ENCODE peak calls at places on chromosomes 13 and 19, in five cellular contexts. One of them, this sample, is unnamed.

GRCh38 chr19:40467007-40467565 is 285 bp downstream of the SPTBN4 start:
- DNase-seq in kidney epithelial cell: no peak
- DNase-seq in uterus: no peak
- DNase-seq in upper lobe of right lung: peak
- DNase-seq in neural crest cell: no peak
- DNase-seq in this sample: no peak

GRCh38 chr19:47107953-47108746 is 5.4 kb downstream of the ZC3H4 start:
- DNase-seq in upper lobe of right lung: no peak
- DNase-seq in neural crest cell: no peak
- DNase-seq in kidney epithelial cell: no peak
- DNase-seq in uterus: no peak
- DNase-seq in this sample: no peak

GRCh38 chr13:109873351-109874123 is 87.2 kb upstream of the IRS2 start:
- DNase-seq in upper lobe of right lung: no peak
- DNase-seq in kidney epithelial cell: no peak
- DNase-seq in uterus: no peak
- DNase-seq in neural crest cell: no peak
- DNase-seq in this sample: no peak

GRCh38 chr19:46022431-46023310 is at the start of gene PGLYRP1:
- DNase-seq in neural crest cell: no peak
- DNase-seq in uterus: no peak
- DNase-seq in upper lobe of right lung: no peak
- DNase-seq in kidney epithelial cell: no peak
- DNase-seq in this sample: no peak

GRCh38 chr19:38830039-38830733 is 1.4 kb downstream of the ECH1 start:
- DNase-seq in neural crest cell: no peak
- DNase-seq in kidney epithelial cell: no peak
- DNase-seq in uterus: no peak
- DNase-seq in upper lobe of right lung: no peak
- DNase-seq in this sample: no peak

GRCh38 chr19:19653597-19654147 is 9.8 kb downstream of the ATP13A1 start:
- DNase-seq in uterus: no peak
- DNase-seq in neural crest cell: no peak
- DNase-seq in upper lobe of right lung: no peak
- DNase-seq in kidney epithelial cell: no peak
- DNase-seq in this sample: no peak

GRCh38 chr13:74158606-74159352 is 24.6 kb upstream of the KLF12 start:
- DNase-seq in kidney epithelial cell: no peak
- DNase-seq in neural crest cell: no peak
- DNase-seq in upper lobe of right lung: no peak
- DNase-seq in uterus: no peak
- DNase-seq in this sample: no peak

GRCh38 chr19:2282062-2282861 is at the start of gene PEAK3:
- DNase-seq in upper lobe of right lung: peak
- DNase-seq in neural crest cell: peak
- DNase-seq in uterus: peak
- DNase-seq in kidney epithelial cell: no peak
- DNase-seq in this sample: no peak

GRCh38 chr19:1214862-1215731 is 9.5 kb downstream of the STK11 start:
- DNase-seq in uterus: peak
- DNase-seq in neural crest cell: no peak
- DNase-seq in upper lobe of right lung: peak
- DNase-seq in kidney epithelial cell: no peak
- DNase-seq in this sample: no peak

GRCh38 chr19:41945135-41945766 is 13.9 kb downstream of the RABAC1 start:
- DNase-seq in uterus: no peak
- DNase-seq in upper lobe of right lung: no peak
- DNase-seq in kidney epithelial cell: no peak
- DNase-seq in neural crest cell: no peak
- DNase-seq in this sample: no peak

GRCh38 chr19:947707-948533 is 22.1 kb downstream of the ARID3A start:
- DNase-seq in kidney epithelial cell: no peak
- DNase-seq in uterus: peak
- DNase-seq in neural crest cell: no peak
- DNase-seq in upper lobe of right lung: peak
- DNase-seq in this sample: peak

GRCh38 chr19:46859637-46860124 is 1.1 kb upstream of the ARHGAP35 start:
- DNase-seq in kidney epithelial cell: no peak
- DNase-seq in uterus: peak
- DNase-seq in neural crest cell: no peak
- DNase-seq in upper lobe of right lung: peak
- DNase-seq in this sample: no peak

GRCh38 chr19:18415177-18415867 is 3.9 kb upstream of the SSBP4 start:
- DNase-seq in neural crest cell: no peak
- DNase-seq in kidney epithelial cell: no peak
- DNase-seq in upper lobe of right lung: peak
- DNase-seq in uterus: peak
- DNase-seq in this sample: no peak

GRCh38 chr13:48000559-48001126 is 430 bp downstream of the SUCLA2 start:
- DNase-seq in upper lobe of right lung: no peak
- DNase-seq in neural crest cell: no peak
- DNase-seq in kidney epithelial cell: no peak
- DNase-seq in uterus: no peak
- DNase-seq in this sample: no peak

GRCh38 chr19:49689133-49690072 is at the start of gene ADM5:
- DNase-seq in kidney epithelial cell: no peak
- DNase-seq in upper lobe of right lung: peak
- DNase-seq in neural crest cell: no peak
- DNase-seq in uterus: no peak
- DNase-seq in this sample: peak

GRCh38 chr13:72839831-72840426 is 58.0 kb downstream of the PIBF1 start:
- DNase-seq in uterus: no peak
- DNase-seq in kidney epithelial cell: no peak
- DNase-seq in upper lobe of right lung: no peak
- DNase-seq in neural crest cell: peak
- DNase-seq in this sample: no peak

GRCh38 chr13:107753748-107754147 is 461.6 kb downstream of the LIG4 start:
- DNase-seq in neural crest cell: no peak
- DNase-seq in uterus: no peak
- DNase-seq in upper lobe of right lung: no peak
- DNase-seq in kidney epithelial cell: no peak
- DNase-seq in this sample: no peak

GRCh38 chr13:101433895-101434294 is 17.6 kb upstream of the NALCN start:
- DNase-seq in upper lobe of right lung: no peak
- DNase-seq in uterus: no peak
- DNase-seq in kidney epithelial cell: no peak
- DNase-seq in neural crest cell: no peak
- DNase-seq in this sample: no peak

GRCh38 chr13:109687559-109688448 is 98.6 kb downstream of the IRS2 start:
- DNase-seq in kidney epithelial cell: no peak
- DNase-seq in uterus: no peak
- DNase-seq in neural crest cell: no peak
- DNase-seq in upper lobe of right lung: no peak
- DNase-seq in this sample: no peak

GRCh38 chr19:38815059-38816001 is 2.6 kb upstream of the LGALS4 start:
- DNase-seq in neural crest cell: no peak
- DNase-seq in upper lobe of right lung: no peak
- DNase-seq in kidney epithelial cell: no peak
- DNase-seq in uterus: no peak
- DNase-seq in this sample: no peak

GRCh38 chr19:7337380-7338194 is 11.2 kb upstream of the ARHGEF18 start:
- DNase-seq in kidney epithelial cell: no peak
- DNase-seq in uterus: no peak
- DNase-seq in upper lobe of right lung: peak
- DNase-seq in neural crest cell: no peak
- DNase-seq in this sample: no peak

GRCh38 chr13:112183544-112184145 is 116.7 kb downstream of the SOX1 start:
- DNase-seq in upper lobe of right lung: no peak
- DNase-seq in kidney epithelial cell: no peak
- DNase-seq in uterus: no peak
- DNase-seq in neural crest cell: no peak
- DNase-seq in this sample: no peak

GRCh38 chr19:35294328-35294727 is 2.4 kb downstream of the MAG start:
- DNase-seq in neural crest cell: no peak
- DNase-seq in upper lobe of right lung: no peak
- DNase-seq in kidney epithelial cell: no peak
- DNase-seq in uterus: no peak
- DNase-seq in this sample: no peak

GRCh38 chr19:6362024-6362344 is 653 bp downstream of the CLPP start:
- DNase-seq in kidney epithelial cell: no peak
- DNase-seq in uterus: peak
- DNase-seq in upper lobe of right lung: no peak
- DNase-seq in neural crest cell: no peak
- DNase-seq in this sample: no peak

GRCh38 chr19:15324791-15325519 is 7.4 kb downstream of the BRD4 start:
- DNase-seq in uterus: no peak
- DNase-seq in kidney epithelial cell: no peak
- DNase-seq in upper lobe of right lung: peak
- DNase-seq in neural crest cell: no peak
- DNase-seq in this sample: no peak

GRCh38 chr13:85610024-85610423 is 189.2 kb downstream of the SLITRK6 start:
- DNase-seq in uterus: no peak
- DNase-seq in upper lobe of right lung: no peak
- DNase-seq in kidney epithelial cell: no peak
- DNase-seq in neural crest cell: no peak
- DNase-seq in this sample: no peak

GRCh38 chr19:29759359-29759758 is 44.3 kb upstream of the C19orf12 start:
- DNase-seq in neural crest cell: no peak
- DNase-seq in kidney epithelial cell: no peak
- DNase-seq in upper lobe of right lung: no peak
- DNase-seq in uterus: no peak
- DNase-seq in this sample: no peak

GRCh38 chr13:27770809-27771208 is 21.5 kb upstream of the GSX1 start:
- DNase-seq in neural crest cell: no peak
- DNase-seq in upper lobe of right lung: no peak
- DNase-seq in uterus: no peak
- DNase-seq in kidney epithelial cell: no peak
- DNase-seq in this sample: no peak

This sample was measured in type B pancreatic cell.